ENCODE peak calls at places on chromosomes 6 and 20, in seven cellular contexts. A is GM12878, I is endothelial cell of umbilical vein, P is HCT116, S is K562, D is HepG2, L is H1. N is an unnamed sample.

GRCh38 chr6:94651239-94651638 is 926.1 kb upstream of the MANEA start:
- DNase-seq in A (no peak), I (no peak), P (no peak), S (no peak), D (no peak), L (no peak), N (no peak)

GRCh38 chr6:159110748-159111147 is 58.5 kb upstream of the FNDC1 start:
- DNase-seq in A (no peak), I (no peak), P (no peak), S (no peak), D (no peak), L (no peak), N (no peak)

GRCh38 chr6:151772436-151772835 is 35.0 kb upstream of the ESR1 start:
- DNase-seq in A (no peak), I (no peak), P (no peak), S (no peak), D (no peak), L (no peak), N (no peak)

GRCh38 chr6:119110601-119111548 is 32.4 kb upstream of the FAM184A start:
- DNase-seq in A (peak; percentile 28), I (peak; percentile 64), P (peak; percentile 44), S (peak; percentile 58), D (peak; percentile 69), L (no peak), N (peak; percentile 40)

GRCh38 chr20:38418509-38419204 is 16.5 kb downstream of the SNHG17 start:
- DNase-seq in A (no peak), I (peak; percentile 77), P (no peak), S (no peak), D (no peak), L (no peak), N (no peak)

GRCh38 chr20:33541797-33542196 is 51.9 kb downstream of the CBFA2T2 start:
- DNase-seq in A (no peak), I (no peak), P (no peak), S (no peak), D (no peak), L (no peak), N (no peak)

GRCh38 chr6:35142578-35142977 is 1.4 kb upstream of the TCP11 start:
- DNase-seq in A (no peak), I (no peak), P (no peak), S (no peak), D (no peak), L (no peak), N (no peak)

GRCh38 chr6:75842191-75842590 is 93.2 kb downstream of the MYO6 start:
- DNase-seq in A (no peak), I (no peak), P (no peak), S (no peak), D (no peak), L (no peak), N (no peak)

GRCh38 chr20:38125157-38126056 is 39.7 kb downstream of the TGM2 start:
- DNase-seq in A (no peak), I (peak; percentile 98), P (no peak), S (no peak), D (peak; percentile 90), L (peak; percentile 48), N (no peak)

GRCh38 chr20:62025832-62026563 is 39.7 kb downstream of the TAF4 start:
- DNase-seq in A (no peak), I (peak; percentile 78), P (no peak), S (peak; percentile 60), D (peak; percentile 30), L (no peak), N (no peak)

GRCh38 chr20:24402234-24402633 is 67.2 kb upstream of the SYNDIG1 start:
- DNase-seq in A (no peak), I (no peak), P (no peak), S (no peak), D (no peak), L (no peak), N (no peak)

GRCh38 chr6:158041788-158042187 is 60.1 kb downstream of the SYNJ2 start:
- DNase-seq in A (no peak), I (no peak), P (no peak), S (no peak), D (no peak), L (no peak), N (no peak)

GRCh38 chr6:25582101-25582500 is 69.9 kb upstream of the SCGN start:
- DNase-seq in A (no peak), I (no peak), P (no peak), S (no peak), D (no peak), L (no peak), N (no peak)

GRCh38 chr6:138593100-138593877 is 94.0 kb upstream of the NHSL1 start:
- DNase-seq in A (peak; percentile 86), I (peak; percentile 99), P (peak; percentile 64), S (no peak), D (peak; percentile 92), L (no peak), N (peak; percentile 86)

GRCh38 chr6:36875250-36875633 is 639 bp upstream of the PPIL1 start:
- DNase-seq in A (no peak), I (no peak), P (no peak), S (no peak), D (no peak), L (no peak), N (no peak)

GRCh38 chr6:303948-304558 is 11.8 kb downstream of the DUSP22 start:
- DNase-seq in A (no peak), I (no peak), P (no peak), S (no peak), D (no peak), L (no peak), N (no peak)

GRCh38 chr20:9035129-9035528 is 33.8 kb upstream of the PLCB4 start:
- DNase-seq in A (no peak), I (no peak), P (peak; percentile 21), S (no peak), D (no peak), L (no peak), N (no peak)

GRCh38 chr6:33088931-33089640 is 13.3 kb downstream of the HLA-DPB1 start:
- DNase-seq in A (no peak), I (no peak), P (no peak), S (no peak), D (no peak), L (no peak), N (no peak)

GRCh38 chr20:32484221-32485125 is 100.7 kb downstream of the NOL4L start:
- DNase-seq in A (no peak), I (peak; percentile 62), P (no peak), S (no peak), D (no peak), L (peak; percentile 68), N (no peak)

GRCh38 chr6:136103101-136103688 is 146.9 kb downstream of the MTFR2 start:
- DNase-seq in A (no peak), I (peak; percentile 67), P (no peak), S (no peak), D (no peak), L (no peak), N (no peak)
- TF ChIP-seq POLR2AphosphoS5 in A (no peak), I (no peak), P (no peak), S (no peak), D (no peak), L (no peak), N (no peak)

GRCh38 chr20:2208897-2209296 is 86.9 kb upstream of the TGM3 start:
- DNase-seq in A (no peak), I (no peak), P (no peak), S (no peak), D (no peak), L (no peak), N (no peak)

GRCh38 chr20:2207770-2208097 is 88.1 kb upstream of the TGM3 start:
- DNase-seq in A (no peak), I (no peak), P (no peak), S (no peak), D (no peak), L (no peak), N (no peak)

GRCh38 chr20:2204021-2204420 is 91.8 kb upstream of the TGM3 start:
- DNase-seq in A (no peak), I (no peak), P (no peak), S (no peak), D (no peak), L (no peak), N (no peak)

GRCh38 chr20:2203436-2203835 is 92.4 kb upstream of the TGM3 start:
- DNase-seq in A (no peak), I (no peak), P (no peak), S (no peak), D (no peak), L (no peak), N (no peak)

GRCh38 chr20:2206957-2207769 is 88.6 kb upstream of the TGM3 start:
- DNase-seq in A (peak; percentile 19), I (peak; percentile 53), P (peak; percentile 29), S (peak; percentile 34), D (peak; percentile 53), L (peak; percentile 91), N (no peak)
- H3K9ac ChIP-seq in A (peak overlapping the region; percentile 51), I (no peak overlapping the region), P (peak overlapping the region; percentile 11), S (no peak overlapping the region), D (peak overlapping the region; percentile 18), L (peak overlapping the region; percentile 35), N (no peak overlapping the region)

GRCh38 chr20:2692886-2693285 is 306 bp downstream of the EBF4 start:
- DNase-seq in A (no peak), I (no peak), P (no peak), S (peak; percentile 69), D (no peak), L (no peak), N (no peak)

GRCh38 chr20:2691127-2691526 is 1.5 kb upstream of the EBF4 start:
- DNase-seq in A (no peak), I (no peak), P (no peak), S (no peak), D (no peak), L (no peak), N (no peak)

GRCh38 chr20:2691663-2692035 is 931 bp upstream of the EBF4 start:
- DNase-seq in A (no peak), I (no peak), P (no peak), S (no peak), D (no peak), L (no peak), N (no peak)

GRCh38 chr20:2693286-2693995 is 861 bp downstream of the EBF4 start:
- DNase-seq in A (no peak), I (peak; percentile 5), P (no peak), S (no peak), D (no peak), L (peak; percentile 67), N (no peak)

GRCh38 chr20:2692036-2692885 is at the start of gene EBF4:
- DNase-seq in A (no peak), I (peak; percentile 31), P (no peak), S (peak; percentile 93), D (no peak), L (peak; percentile 64), N (no peak)
- TF ChIP-seq EZH2 in A (no peak), I (peak; percentile 77), P (no peak), S (no peak), D (peak; percentile 99), L (peak; percentile 89), N (no peak)

DNA sequence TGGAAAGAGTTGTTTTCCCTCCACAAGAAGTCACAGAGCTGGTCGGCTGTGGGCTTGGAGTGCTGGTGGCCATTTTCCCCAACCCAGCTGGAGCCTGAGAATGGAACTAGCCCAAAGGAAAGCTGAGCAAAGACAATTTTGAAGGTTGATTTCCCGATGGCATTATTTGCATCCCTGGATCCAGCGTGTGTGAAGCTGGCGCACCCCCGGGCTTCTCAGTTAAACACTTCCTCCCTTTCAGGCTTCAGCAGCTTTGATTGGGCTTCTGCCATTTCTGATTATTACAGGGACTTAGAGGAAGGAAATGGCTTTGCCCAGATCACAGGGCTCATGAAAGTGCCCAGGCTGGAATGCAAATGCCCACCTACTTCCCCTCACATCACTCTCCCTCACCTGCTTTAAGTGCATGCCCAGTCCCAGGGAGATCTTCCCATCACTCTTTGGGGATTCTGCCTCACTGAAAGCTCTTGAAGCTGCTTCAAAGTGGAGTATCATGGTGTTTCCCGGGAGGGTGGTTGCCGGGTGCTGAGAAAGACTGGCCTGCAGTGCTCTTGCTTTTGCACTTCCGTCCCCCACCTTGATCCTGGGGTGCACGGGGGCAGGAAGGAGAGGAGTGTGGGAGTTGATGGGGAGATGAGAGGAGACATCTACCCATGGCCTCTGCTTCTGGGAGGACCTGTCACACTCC is 28.2 kb downstream of the PHACTR3 start:
- DNase-seq in A (no peak), I (no peak), P (no peak), S (no peak), D (no peak), L (no peak), N (no peak)
- TF ChIP-seq POLR2AphosphoS5 in A (no peak), I (no peak), P (no peak), S (no peak), D (no peak), L (no peak), N (no peak)

N was measured in SK-N-MC.